ENCODE peak calls at places on chromosomes 16 and 17, in seven cellular contexts. T, J, S, C, Z, F and U are unnamed samples.

GRCh38 chr17:82043507-82043906 is 6.0 kb upstream of the DCXR start:
- DNase-seq in J (no peak), S (no peak), T (no peak), C (no peak), Z (no peak), F (no peak), U (no peak)

GRCh38 chr16:4538067-4538385 is 547 bp downstream of the CDIP1 start:
- DNase-seq in S (no peak), T (peak; percentile 16), Z (no peak), J (no peak), F (no peak), C (no peak), U (no peak)

GRCh38 chr16:79429276-79430128 is 171.0 kb downstream of the MAF start:
- DNase-seq in T (no peak), J (peak; percentile 56), C (no peak), S (no peak), Z (no peak), F (no peak), U (no peak)

GRCh38 chr16:79261461-79261860 is 339.1 kb downstream of the MAF start:
- DNase-seq in J (peak; percentile 89), C (no peak), T (peak; percentile 33), F (no peak), Z (peak; percentile 80), S (peak; percentile 15), U (no peak)

GRCh38 chr16:20851601-20852000 is 45.3 kb downstream of the REXO5 start:
- DNase-seq in F (peak; percentile 73), S (no peak), Z (peak; percentile 78), T (no peak), J (peak; percentile 58), C (no peak), U (no peak)

GRCh38 chr16:726438-727290 is at the start of the genes CCDC78 and HAGHL:
- DNase-seq in C (no peak), F (peak; percentile 50), S (peak; percentile 79), J (peak; percentile 58), Z (peak; percentile 81), T (no peak), U (peak; percentile 74)

GRCh38 chr16:15610369-15610871 is 32.5 kb downstream of the MARF1 start:
- DNase-seq in S (no peak), C (no peak), F (no peak), Z (no peak), J (no peak), T (no peak), U (no peak)

GRCh38 chr16:61042736-61043135 is 993.5 kb downstream of the CDH8 start:
- DNase-seq in Z (no peak), J (no peak), T (no peak), F (no peak), C (no peak), S (no peak), U (peak; percentile 17)

GRCh38 chr16:17224350-17224749 is 246.4 kb downstream of the XYLT1 start:
- DNase-seq in S (no peak), J (no peak), Z (no peak), F (no peak), T (no peak), C (no peak), U (no peak)

GRCh38 chr17:48179071-48179945 is 71.7 kb downstream of the SNX11 start:
- DNase-seq in F (no peak), T (no peak), J (no peak), Z (no peak), S (no peak), C (no peak), U (no peak)

GRCh38 chr17:15463363-15463762 is 4.1 kb downstream of the CDRT4 start:
- DNase-seq in T (no peak), J (peak; percentile 52), Z (no peak), S (no peak), F (no peak), C (no peak), U (no peak)

GRCh38 chr17:5832886-5833285 is 237.3 kb upstream of the WSCD1 start:
- DNase-seq in J (peak; percentile 93), C (peak; percentile 50), F (no peak), Z (no peak), T (no peak), S (no peak), U (no peak)

GRCh38 chr16:67187175-67187900 is 2.6 kb downstream of the EXOC3L1 start:
- DNase-seq in F (no peak), C (no peak), Z (no peak), J (no peak), S (no peak), T (no peak), U (no peak)

GRCh38 chr16:69057400-69058378 is 47.8 kb upstream of the HAS3 start:
- DNase-seq in J (peak; percentile 91), S (peak; percentile 61), T (no peak), F (no peak), C (no peak), Z (no peak), U (peak; percentile 27)

GRCh38 chr17:49260922-49261291 is 30.3 kb upstream of the PHOSPHO1 start:
- DNase-seq in J (no peak), C (no peak), F (peak; percentile 24), S (no peak), T (no peak), Z (no peak), U (no peak)

GRCh38 chr16:50680907-50681885 is at the start of gene SNX20:
- DNase-seq in F (no peak), S (peak; percentile 83), C (no peak), T (no peak), J (no peak), Z (no peak), U (peak; percentile 82)

GRCh38 chr17:64103751-64104364 is 26.1 kb downstream of the ERN1 start:
- DNase-seq in S (peak; percentile 79), F (no peak), Z (no peak), C (no peak), J (peak; percentile 61), T (no peak), U (peak; percentile 81)

GRCh38 chr17:32388613-32389459 is 38.9 kb downstream of the ZNF207 start:
- DNase-seq in Z (no peak), F (no peak), S (no peak), C (no peak), T (no peak), J (no peak), U (no peak)

GRCh38 chr17:49775546-49776260 is 11.8 kb upstream of the FAM117A start:
- DNase-seq in F (no peak), Z (no peak), C (no peak), T (no peak), J (peak; percentile 58), S (no peak), U (no peak)

GRCh38 chr17:78276098-78276497 is 44.7 kb downstream of the TMEM235 start:
- DNase-seq in J (no peak), C (no peak), S (peak; percentile 82), F (no peak), T (no peak), Z (no peak), U (peak; percentile 89)

GRCh38 chr17:82407255-82407654 is 10.9 kb upstream of the HEXD start:
- DNase-seq in C (no peak), S (no peak), F (no peak), J (peak; percentile 21), Z (no peak), T (no peak), U (no peak)

GRCh38 chr16:67489401-67490083 is 6.2 kb upstream of the AGRP start:
- DNase-seq in F (no peak), Z (no peak), T (no peak), J (no peak), S (no peak), C (no peak), U (no peak)

GRCh38 chr16:81469710-81470481 is 25.3 kb downstream of the CMIP start:
- DNase-seq in S (peak; percentile 79), C (no peak), T (no peak), F (no peak), Z (peak; percentile 26), J (no peak), U (peak; percentile 60)

GRCh38 chr16:58638148-58639036 is 8.8 kb upstream of the CNOT1 start:
- DNase-seq in C (no peak), Z (no peak), J (peak; percentile 81), F (peak; percentile 48), T (no peak), S (no peak), U (no peak)

GRCh38 chr17:42623732-42624596 is 14.5 kb downstream of the TUBG1 start:
- DNase-seq in J (peak; percentile 25), T (no peak), Z (no peak), C (no peak), F (peak; percentile 71), S (no peak), U (no peak)

GRCh38 chr17:62704381-62704971 is 77.0 kb downstream of the MRC2 start:
- DNase-seq in C (no peak), F (peak; percentile 53), S (no peak), T (peak; percentile 44), Z (no peak), J (peak; percentile 81), U (no peak)

GRCh38 chr16:68685685-68686478 is 40.8 kb downstream of the CDH3 start:
- DNase-seq in T (no peak), F (no peak), J (no peak), Z (no peak), C (no peak), S (no peak), U (no peak)

GRCh38 chr17:29495011-29495410 is 71.8 kb downstream of the ABHD15 start:
- DNase-seq in F (no peak), J (peak; percentile 20), C (no peak), T (no peak), Z (no peak), S (no peak), U (no peak)

GRCh38 chr17:49439673-49440571 is 25.2 kb upstream of the PHB1 start:
- DNase-seq in J (peak; percentile 87), Z (no peak), S (no peak), C (no peak), T (no peak), F (no peak), U (no peak)

GRCh38 chr16:23597003-23597756 is 1.1 kb upstream of the NDUFAB1 start:
- DNase-seq in C (peak; percentile 51), Z (no peak), T (peak; percentile 6), F (no peak), J (peak; percentile 16), S (peak; percentile 69), U (peak; percentile 33)

GRCh38 chr17:50079334-50080095 is 15.6 kb upstream of the PDK2 start:
- DNase-seq in J (no peak), C (no peak), F (peak; percentile 86), T (no peak), S (peak; percentile 68), Z (peak; percentile 40), U (no peak)

GRCh38 chr16:85330694-85331188 is 218.5 kb upstream of the CIBAR2 start:
- DNase-seq in S (peak; percentile 57), F (no peak), C (peak; percentile 24), J (peak; percentile 59), Z (no peak), T (no peak), U (peak; percentile 19)

GRCh38 chr17:31843382-31843780 is 15.7 kb downstream of the COPRS start:
- DNase-seq in T (no peak), S (no peak), F (no peak), J (no peak), Z (no peak), C (no peak), U (no peak)

GRCh38 chr17:5826384-5826783 is 242.1 kb upstream of the NLRP1 start:
- DNase-seq in S (no peak), T (no peak), J (peak; percentile 80), Z (no peak), C (no peak), F (no peak), U (no peak)

GRCh38 chr17:44965491-44966234 is 2.4 kb downstream of the C1QL1 start:
- DNase-seq in T (no peak), F (no peak), C (no peak), J (no peak), Z (no peak), S (no peak), U (no peak)

GRCh38 chr17:66636111-66636510 is 198.8 kb upstream of the CACNG5 start:
- DNase-seq in J (peak; percentile 84), S (no peak), T (no peak), C (no peak), F (no peak), Z (no peak), U (no peak)

GRCh38 chr16:57801856-57802634 is at the start of gene KIFC3:
- DNase-seq in T (peak; percentile 67), C (peak; percentile 45), J (peak; percentile 80), Z (peak; percentile 94), S (peak; percentile 43), F (peak; percentile 69), U (peak; percentile 68)

GRCh38 chr17:63498621-63499195 is 21.8 kb downstream of the ACE start:
- DNase-seq in T (no peak), S (no peak), J (no peak), C (no peak), F (no peak), Z (no peak), U (no peak)